ENCODE peak calls at places on chromosomes 16 and 17, in four cellular contexts. N, D, T and B are unnamed samples.

GRCh38 chr17:40678902-40679522 is 14.0 kb upstream of the KRT222 start:
- DNase-seq in N (no peak), D (peak; percentile 22), T (no peak), B (no peak)

GRCh38 chr16:380837-381787 is 666 bp downstream of the PGAP6 start:
- DNase-seq in N (no peak), D (peak; percentile 49), T (no peak), B (no peak)

GRCh38 chr16:46918905-46919792 is 35.0 kb downstream of the GPT2 start:
- DNase-seq in N (no peak), D (peak; percentile 37), T (no peak), B (no peak)

GRCh38 chr17:34206569-34206968 is 48.5 kb upstream of the CCL2 start:
- DNase-seq in N (no peak), D (no peak), T (no peak), B (no peak)

GRCh38 chr17:9571201-9571600 is 4.4 kb downstream of the STX8 start:
- DNase-seq in N (no peak), D (no peak), T (no peak), B (no peak)

GRCh38 chr17:16425698-16426659 is 10.6 kb downstream of the TRPV2 start:
- DNase-seq in N (no peak), D (no peak), T (no peak), B (no peak)

GRCh38 chr16:67530013-67530939 is 1.6 kb downstream of the RIPOR1 start:
- DNase-seq in N (peak; percentile 72), D (no peak), T (no peak), B (no peak)

GRCh38 chr16:79295746-79296145 is 304.8 kb downstream of the MAF start:
- DNase-seq in N (no peak), D (no peak), T (no peak), B (no peak)

GRCh38 chr17:50301891-50302584 is 27.8 kb downstream of the TMEM92 start:
- DNase-seq in N (no peak), D (peak; percentile 79), T (no peak), B (no peak)

GRCh38 chr17:6843241-6843890 is 11.8 kb upstream of the TEKT1 start:
- DNase-seq in N (no peak), D (peak; percentile 61), T (peak; percentile 15), B (peak; percentile 9)

GRCh38 chr16:86364653-86365380 is 145.5 kb upstream of the FOXF1 start:
- DNase-seq in N (no peak), D (no peak), T (no peak), B (no peak)

GRCh38 chr17:50848039-50848438 is 12.7 kb downstream of the WFIKKN2 start:
- DNase-seq in N (no peak), D (no peak), T (no peak), B (no peak)

GRCh38 chr17:8997994-8998628 is 23.2 kb upstream of the NTN1 start:
- DNase-seq in N (peak; percentile 54), D (peak; percentile 70), T (peak; percentile 59), B (no peak)

GRCh38 chr17:76562734-76563148 is 22.9 kb downstream of the PRCD start:
- DNase-seq in N (no peak), D (peak; percentile 50), T (no peak), B (no peak)

GRCh38 chr17:75830168-75831031 is 13.8 kb downstream of the UNC13D start:
- DNase-seq in N (no peak), D (no peak), T (no peak), B (no peak)

GRCh38 chr17:61255609-61256008 is 144.0 kb upstream of the TBX2 start:
- DNase-seq in N (no peak), D (no peak), T (no peak), B (no peak)

GRCh38 chr17:288802-289356 is 63.7 kb downstream of the RPH3AL start:
- DNase-seq in N (no peak), D (no peak), T (no peak), B (no peak)

GRCh38 chr16:16830973-16831372 is 452.0 kb downstream of the NPIPA7 start:
- DNase-seq in N (no peak), D (no peak), T (no peak), B (no peak)

GRCh38 chr17:72467841-72468653 is 347.2 kb downstream of the SOX9 start:
- DNase-seq in N (peak; percentile 73), D (no peak), T (no peak), B (no peak)

GRCh38 chr17:38710603-38710962 is 5.5 kb downstream of the MLLT6 start:
- DNase-seq in N (no peak), D (no peak), T (no peak), B (no peak)

GRCh38 chr17:45060824-45061605 is at the start of gene NMT1:
- DNase-seq in N (peak; percentile 98), D (peak; percentile 99), T (peak; percentile 98), B (peak; percentile 99)